ENCODE peak calls at places on chromosomes 13 and 19, in seven cellular contexts. F, T, Q, B, Z, J and E are unnamed samples.

GRCh38 chr19:1592023-1592754 is 476 bp downstream of the MBD3 start:
- DNase-seq in F (peak), Z (peak), J (peak), T (peak), Q (peak), B (peak), E (peak)

GRCh38 chr13:111595791-111596190 is 275.3 kb downstream of the TEX29 start:
- DNase-seq in J (no peak), T (no peak), B (no peak), F (no peak), Q (no peak), Z (no peak), E (no peak)

GRCh38 chr13:21583496-21583895 is 20.5 kb downstream of the MICU2 start:
- DNase-seq in B (no peak), F (no peak), Q (no peak), T (peak), Z (no peak), J (no peak), E (no peak)

GRCh38 chr13:48679941-48680630 is 26.4 kb downstream of the CYSLTR2 start:
- DNase-seq in J (no peak), Z (no peak), F (no peak), B (no peak), T (no peak), Q (no peak), E (no peak)

GRCh38 chr13:49643003-49643651 is 14.8 kb downstream of the ARL11 start:
- DNase-seq in Q (no peak), B (no peak), F (no peak), T (no peak), Z (no peak), J (no peak), E (no peak)

GRCh38 chr19:33639034-33639681 is 17.4 kb downstream of the CHST8 start:
- DNase-seq in J (no peak), T (no peak), F (no peak), Q (peak), B (peak), Z (no peak), E (no peak)

GRCh38 chr13:110712849-110713641 is 455 bp upstream of the ING1 start:
- DNase-seq in B (peak), F (peak), T (peak), J (peak), Z (peak), Q (peak), E (peak)

GRCh38 chr13:45833663-45834062 is 17.9 kb downstream of the SIAH3 start:
- DNase-seq in J (no peak), T (peak), F (peak), B (no peak), Z (no peak), Q (peak), E (no peak)

GRCh38 chr13:95164830-95165229 is 136.4 kb downstream of the ABCC4 start:
- DNase-seq in Z (no peak), B (no peak), F (no peak), J (no peak), Q (no peak), T (no peak), E (no peak)

GRCh38 chr13:21079206-21079605 is 17.8 kb upstream of the LATS2 start:
- DNase-seq in T (no peak), F (no peak), Z (no peak), J (no peak), B (no peak), Q (no peak), E (no peak)

GRCh38 chr19:16012552-16012951 is 63.7 kb upstream of the TPM4 start:
- DNase-seq in F (no peak), Z (no peak), T (no peak), B (no peak), J (no peak), Q (peak), E (no peak)

GRCh38 chr13:24267283-24267682 is 42.1 kb upstream of the C1QTNF9 start:
- DNase-seq in T (no peak), F (no peak), B (no peak), J (no peak), Q (peak), Z (no peak), E (no peak)

GRCh38 chr19:38990949-38991697 is 15.6 kb upstream of the FBXO17 start:
- DNase-seq in F (no peak), Z (no peak), B (no peak), Q (no peak), T (peak), J (no peak), E (no peak)

GRCh38 chr19:54106716-54107115 is 4.1 kb downstream of the NDUFA3 start:
- DNase-seq in Z (no peak), B (peak), T (no peak), J (no peak), Q (no peak), F (no peak), E (no peak)

GRCh38 chr13:33676700-33677048 is 141.3 kb upstream of the RFC3 start:
- DNase-seq in Q (no peak), B (peak), J (no peak), F (peak), T (peak), Z (peak), E (peak)

GRCh38 chr19:28727133-28727834 is 485.7 kb downstream of the UQCRFS1 start:
- DNase-seq in Z (no peak), Q (no peak), F (no peak), T (peak), B (no peak), J (no peak), E (no peak)

GRCh38 chr13:40101708-40102359 is 446.4 kb downstream of the COG6 start:
- DNase-seq in J (no peak), Q (no peak), B (no peak), F (no peak), Z (no peak), T (peak), E (no peak)

GRCh38 chr13:77776704-77777103 is 79.2 kb downstream of the SLAIN1 start:
- DNase-seq in B (no peak), F (no peak), J (no peak), Q (no peak), Z (no peak), T (no peak), E (no peak)